ENCODE peak calls at places on chromosomes 16 and 17, in five cellular contexts. One of them, this sample, is unnamed.

GRCh38 chr17:1413281-1413791 is 13.3 kb upstream of the YWHAE start:
- DNase-seq in sigmoid colon: no peak
- DNase-seq in A673: no peak
- DNase-seq in heart left ventricle: peak
- DNase-seq in fibroblast of lung: peak
- DNase-seq in this sample: peak

GRCh38 chr16:49491736-49492089 is 118.1 kb downstream of the C16orf78 start:
- DNase-seq in fibroblast of lung: peak
- DNase-seq in A673: peak
- DNase-seq in sigmoid colon: peak
- DNase-seq in heart left ventricle: peak
- DNase-seq in this sample: no peak

GRCh38 chr17:65042911-65043310 is 13.6 kb downstream of the GNA13 start:
- DNase-seq in heart left ventricle: no peak
- DNase-seq in sigmoid colon: no peak
- DNase-seq in fibroblast of lung: no peak
- DNase-seq in A673: no peak
- DNase-seq in this sample: no peak

GRCh38 chr17:81170727-81171494 is 4.9 kb upstream of the AATK start:
- DNase-seq in A673: no peak
- DNase-seq in sigmoid colon: no peak
- DNase-seq in fibroblast of lung: no peak
- DNase-seq in heart left ventricle: no peak
- DNase-seq in this sample: no peak

GRCh38 chr16:89623511-89624232 is 10.2 kb downstream of the DPEP1 start:
- DNase-seq in sigmoid colon: no peak
- DNase-seq in fibroblast of lung: no peak
- DNase-seq in heart left ventricle: no peak
- DNase-seq in A673: no peak
- DNase-seq in this sample: no peak

GRCh38 chr16:60684002-60684401 is 1352.2 kb downstream of the CDH8 start:
- DNase-seq in fibroblast of lung: no peak
- DNase-seq in A673: no peak
- DNase-seq in heart left ventricle: no peak
- DNase-seq in sigmoid colon: no peak
- DNase-seq in this sample: no peak

GRCh38 chr17:38465420-38466345 is 37.4 kb downstream of the ARHGAP23 start:
- DNase-seq in heart left ventricle: peak
- DNase-seq in sigmoid colon: peak
- DNase-seq in A673: no peak
- DNase-seq in fibroblast of lung: peak
- DNase-seq in this sample: peak

GRCh38 chr16:67461600-67462278 is 19.2 kb downstream of the ATP6V0D1 start:
- DNase-seq in fibroblast of lung: no peak
- DNase-seq in heart left ventricle: no peak
- DNase-seq in A673: no peak
- DNase-seq in sigmoid colon: no peak
- DNase-seq in this sample: no peak

GRCh38 chr17:39595294-39595693 is 12.4 kb downstream of the NEUROD2 start:
- DNase-seq in sigmoid colon: no peak
- DNase-seq in fibroblast of lung: no peak
- DNase-seq in A673: no peak
- DNase-seq in heart left ventricle: no peak
- DNase-seq in this sample: no peak

GRCh38 chr16:66923247-66923851 is 2.0 kb downstream of the RRAD start:
- DNase-seq in sigmoid colon: peak
- DNase-seq in heart left ventricle: peak
- DNase-seq in fibroblast of lung: peak
- DNase-seq in A673: peak
- DNase-seq in this sample: peak

GRCh38 chr17:9837551-9838471 is 12.1 kb downstream of the GLP2R start:
- DNase-seq in fibroblast of lung: peak
- DNase-seq in sigmoid colon: peak
- DNase-seq in heart left ventricle: peak
- DNase-seq in A673: no peak
- DNase-seq in this sample: no peak

GRCh38 chr16:1871974-1872635 is at the start of gene MEIOB:
- DNase-seq in A673: peak
- DNase-seq in sigmoid colon: no peak
- DNase-seq in heart left ventricle: no peak
- DNase-seq in fibroblast of lung: no peak
- DNase-seq in this sample: no peak

GRCh38 chr16:58099956-58100300 is 29.3 kb downstream of the CFAP20 start:
- DNase-seq in heart left ventricle: no peak
- DNase-seq in A673: no peak
- DNase-seq in fibroblast of lung: no peak
- DNase-seq in sigmoid colon: peak
- DNase-seq in this sample: no peak

GRCh38 chr16:47774661-47775060 is 313.5 kb downstream of the PHKB start:
- DNase-seq in sigmoid colon: no peak
- DNase-seq in heart left ventricle: no peak
- DNase-seq in A673: peak
- DNase-seq in fibroblast of lung: peak
- DNase-seq in this sample: no peak

GRCh38 chr17:36856921-36857381 is 80.3 kb upstream of the LHX1 start:
- DNase-seq in fibroblast of lung: no peak
- DNase-seq in A673: no peak
- DNase-seq in sigmoid colon: no peak
- DNase-seq in heart left ventricle: no peak
- DNase-seq in this sample: no peak

GRCh38 chr16:84720180-84720579 is 20.4 kb downstream of the USP10 start:
- DNase-seq in heart left ventricle: no peak
- DNase-seq in sigmoid colon: no peak
- DNase-seq in A673: peak
- DNase-seq in fibroblast of lung: no peak
- DNase-seq in this sample: no peak
- H3K27ac ChIP-seq in heart left ventricle: no peak
- H3K27ac ChIP-seq in sigmoid colon: no peak
- H3K27ac ChIP-seq in A673: peak
- H3K27ac ChIP-seq in fibroblast of lung: no peak
- H3K27ac ChIP-seq in this sample: no peak

GRCh38 chr16:84124529-84125073 is 7.9 kb upstream of the MBTPS1 start:
- DNase-seq in A673: no peak
- DNase-seq in sigmoid colon: no peak
- DNase-seq in fibroblast of lung: no peak
- DNase-seq in heart left ventricle: no peak
- DNase-seq in this sample: no peak
- H3K4me3 ChIP-seq in A673: no peak
- H3K4me3 ChIP-seq in sigmoid colon: no peak
- H3K4me3 ChIP-seq in fibroblast of lung: no peak
- H3K4me3 ChIP-seq in heart left ventricle: no peak
- H3K4me3 ChIP-seq in this sample: no peak

GRCh38 chr17:57328109-57328882 is 72.0 kb downstream of the MSI2 start:
- DNase-seq in fibroblast of lung: no peak
- DNase-seq in sigmoid colon: no peak
- DNase-seq in A673: peak
- DNase-seq in heart left ventricle: no peak
- DNase-seq in this sample: no peak

GRCh38 chr17:57331423-57331822 is 75.1 kb downstream of the MSI2 start:
- DNase-seq in A673: no peak
- DNase-seq in heart left ventricle: no peak
- DNase-seq in fibroblast of lung: no peak
- DNase-seq in sigmoid colon: no peak
- DNase-seq in this sample: no peak

GRCh38 chr17:57327176-57327970 is 71.0 kb downstream of the MSI2 start:
- DNase-seq in fibroblast of lung: no peak
- DNase-seq in A673: no peak
- DNase-seq in sigmoid colon: no peak
- DNase-seq in heart left ventricle: no peak
- DNase-seq in this sample: no peak

GRCh38 chr17:57330587-57330986 is 74.3 kb downstream of the MSI2 start:
- DNase-seq in sigmoid colon: no peak
- DNase-seq in fibroblast of lung: no peak
- DNase-seq in heart left ventricle: no peak
- DNase-seq in A673: no peak
- DNase-seq in this sample: no peak

DNA sequence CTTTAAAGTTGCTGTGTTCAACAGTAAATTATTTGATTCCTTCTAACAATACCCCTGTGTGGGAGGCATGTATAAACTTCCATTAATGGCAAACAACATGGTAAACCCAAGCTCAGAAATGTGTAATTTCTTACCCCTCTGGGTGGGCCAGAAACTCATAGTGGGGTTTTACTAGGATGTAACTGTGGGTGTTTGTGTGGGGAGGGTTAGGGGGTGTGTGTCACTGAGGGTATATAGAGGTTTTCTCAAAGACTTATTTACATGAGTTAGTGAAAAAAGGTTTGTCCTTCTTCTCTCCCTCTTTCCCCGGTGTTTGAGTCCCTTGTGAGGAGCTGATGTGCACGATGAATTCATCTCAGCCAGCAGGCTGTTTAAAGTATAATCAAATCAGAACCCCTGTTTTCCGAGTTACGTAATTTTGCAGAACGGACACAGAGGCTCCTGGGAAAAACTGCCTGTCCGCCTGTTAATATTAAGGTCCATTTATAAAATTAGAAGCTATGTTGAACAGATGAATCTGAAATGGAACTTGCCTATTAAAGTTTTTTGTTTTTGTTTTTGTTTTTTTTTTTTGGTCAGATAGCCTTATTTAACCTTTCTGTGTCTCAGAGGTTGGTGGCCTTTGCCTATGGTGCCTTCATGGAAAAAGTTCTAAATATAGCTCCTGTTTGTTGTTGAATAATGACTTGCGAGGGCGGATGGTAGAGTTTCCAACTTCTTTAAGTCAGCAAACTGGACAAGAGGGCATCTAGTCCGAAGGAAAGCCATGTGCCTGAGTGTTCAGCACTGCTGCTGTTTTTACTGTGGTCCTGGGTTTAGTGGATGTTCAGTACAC is 73.3 kb downstream of the MSI2 start:
- DNase-seq in heart left ventricle: no peak
- DNase-seq in sigmoid colon: no peak
- DNase-seq in fibroblast of lung: no peak
- DNase-seq in A673: no peak
- DNase-seq in this sample: no peak
- H3K27ac ChIP-seq in heart left ventricle: peak
- H3K27ac ChIP-seq in sigmoid colon: peak
- H3K27ac ChIP-seq in fibroblast of lung: no peak
- H3K27ac ChIP-seq in A673: no peak
- H3K27ac ChIP-seq in this sample: peak

DNA sequence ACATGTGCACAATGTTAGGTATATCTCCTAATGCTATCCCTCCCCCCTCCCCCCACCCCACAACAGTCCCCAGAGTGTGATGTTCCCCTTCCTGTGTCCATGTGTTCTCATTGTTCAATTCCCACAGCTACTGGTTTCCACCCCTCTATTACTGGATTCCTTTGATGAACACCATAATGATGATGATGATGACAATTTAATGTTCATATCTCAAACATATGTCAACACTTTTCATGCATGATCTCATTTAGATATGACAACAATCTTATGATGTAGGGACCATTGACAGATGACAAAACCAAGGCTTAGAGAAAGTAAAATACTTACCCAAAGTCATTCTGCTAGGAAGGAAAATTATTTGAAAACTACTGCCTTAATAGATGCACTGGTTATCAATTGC is 97.6 kb downstream of the TMEM114 start:
- DNase-seq in heart left ventricle: no peak
- DNase-seq in A673: no peak
- DNase-seq in sigmoid colon: no peak
- DNase-seq in fibroblast of lung: no peak
- DNase-seq in this sample: no peak
- H3K4me3 ChIP-seq in heart left ventricle: no peak
- H3K4me3 ChIP-seq in A673: no peak
- H3K4me3 ChIP-seq in sigmoid colon: no peak
- H3K4me3 ChIP-seq in fibroblast of lung: no peak
- H3K4me3 ChIP-seq in this sample: no peak

GRCh38 chr17:50558955-50559614 is 1.4 kb upstream of the CACNA1G start:
- DNase-seq in fibroblast of lung: no peak
- DNase-seq in heart left ventricle: no peak
- DNase-seq in A673: peak
- DNase-seq in sigmoid colon: no peak
- DNase-seq in this sample: no peak

GRCh38 chr17:50558581-50558954 is 1.9 kb upstream of the CACNA1G start:
- DNase-seq in sigmoid colon: no peak
- DNase-seq in A673: no peak
- DNase-seq in fibroblast of lung: no peak
- DNase-seq in heart left ventricle: no peak
- DNase-seq in this sample: no peak

GRCh38 chr17:50558091-50558490 is 2.4 kb upstream of the CACNA1G start:
- DNase-seq in A673: no peak
- DNase-seq in heart left ventricle: no peak
- DNase-seq in sigmoid colon: no peak
- DNase-seq in fibroblast of lung: no peak
- DNase-seq in this sample: no peak

GRCh38 chr17:50556803-50557202 is 3.7 kb upstream of the CACNA1G start:
- DNase-seq in A673: no peak
- DNase-seq in fibroblast of lung: no peak
- DNase-seq in sigmoid colon: no peak
- DNase-seq in heart left ventricle: peak
- DNase-seq in this sample: no peak

GRCh38 chr17:50557265-50558029 is 3.1 kb upstream of the CACNA1G start:
- DNase-seq in A673: no peak
- DNase-seq in fibroblast of lung: no peak
- DNase-seq in heart left ventricle: no peak
- DNase-seq in sigmoid colon: no peak
- DNase-seq in this sample: no peak
- H3K27ac ChIP-seq in A673: no peak
- H3K27ac ChIP-seq in fibroblast of lung: no peak
- H3K27ac ChIP-seq in heart left ventricle: no peak
- H3K27ac ChIP-seq in sigmoid colon: no peak
- H3K27ac ChIP-seq in this sample: no peak